ENCODE peak calls at places on chromosomes 5 and 9, in seven cellular contexts. V is mesothelial cell of epicardium, Y is Calu3, X is hepatocyte, D is neural crest cell, U is PC-3, L is type B pancreatic cell. R is an unnamed sample.

GRCh38 chr9:89236955-89237573 is 58.4 kb upstream of the SHC3 start:
- DNase-seq in V (no peak), Y (no peak), X (no peak), D (no peak), U (no peak), L (no peak), R (no peak)

GRCh38 chr5:179415291-179416060 is 70.2 kb upstream of the ADAMTS2 start:
- DNase-seq in V (peak), Y (no peak), X (no peak), D (no peak), U (no peak), L (no peak), R (no peak)

GRCh38 chr5:176899946-176900782 is 1.0 kb upstream of the HK3 start:
- DNase-seq in V (no peak), Y (no peak), X (no peak), D (no peak), U (no peak), L (no peak), R (no peak)

GRCh38 chr9:19464764-19465570 is 56.2 kb downstream of the ACER2 start:
- DNase-seq in V (peak), Y (peak), X (peak), D (peak), U (peak), L (peak), R (peak)

GRCh38 chr5:111070272-111071134 is 1.0 kb upstream of the TSLP start:
- DNase-seq in V (peak), Y (no peak), X (peak), D (peak), U (no peak), L (no peak), R (no peak)

GRCh38 chr9:127166651-127167524 is 44.5 kb upstream of the ANGPTL2 start:
- DNase-seq in V (no peak), Y (no peak), X (no peak), D (no peak), U (peak), L (no peak), R (no peak)

GRCh38 chr9:109068764-109069163 is 51.0 kb downstream of the TMEM245 start:
- DNase-seq in V (no peak), Y (no peak), X (no peak), D (no peak), U (no peak), L (no peak), R (no peak)

GRCh38 chr9:126420643-126421564 is 94.3 kb downstream of the MVB12B start:
- DNase-seq in V (no peak), Y (peak), X (no peak), D (no peak), U (peak), L (no peak), R (no peak)

GRCh38 chr5:53170748-53171349 is 61.3 kb upstream of the MOCS2 start:
- DNase-seq in V (no peak), Y (peak), X (peak), D (peak), U (peak), L (no peak), R (no peak)

GRCh38 chr5:154087260-154087659 is 48.5 kb downstream of the MFAP3 start:
- DNase-seq in V (no peak), Y (no peak), X (no peak), D (no peak), U (no peak), L (no peak), R (no peak)

GRCh38 chr5:137220523-137220927 is 278.6 kb downstream of the SPOCK1 start:
- DNase-seq in V (no peak), Y (peak), X (peak), D (no peak), U (peak), L (no peak), R (peak)

GRCh38 chr9:133141833-133142594 is 21.0 kb upstream of the RALGDS start:
- DNase-seq in V (no peak), Y (no peak), X (no peak), D (no peak), U (no peak), L (no peak), R (no peak)

GRCh38 chr9:71748280-71748743 is 20.0 kb downstream of the CEMIP2 start:
- DNase-seq in V (no peak), Y (no peak), X (no peak), D (no peak), U (peak), L (no peak), R (peak)

GRCh38 chr9:95204710-95205109 is 112.8 kb downstream of the FANCC start:
- DNase-seq in V (no peak), Y (no peak), X (no peak), D (no peak), U (no peak), L (no peak), R (no peak)

GRCh38 chr5:177086918-177087706 is 397 bp downstream of the FGFR4 start:
- DNase-seq in V (peak), Y (peak), X (peak), D (peak), U (peak), L (peak), R (no peak)

GRCh38 chr5:141051526-141051876 is 327 bp downstream of the PCDHB1 start:
- DNase-seq in V (no peak), Y (no peak), X (peak), D (peak), U (peak), L (no peak), R (no peak)

GRCh38 chr5:2752059-2752874 is 790 bp upstream of the IRX2 start:
- DNase-seq in V (peak), Y (no peak), X (peak), D (no peak), U (peak), L (no peak), R (no peak)

GRCh38 chr5:56175465-56175864 is 57.7 kb downstream of the ANKRD55 start:
- DNase-seq in V (no peak), Y (peak), X (peak), D (no peak), U (peak), L (no peak), R (peak)

GRCh38 chr5:116824751-116825438 is 250.3 kb upstream of the SEMA6A start:
- DNase-seq in V (no peak), Y (no peak), X (no peak), D (no peak), U (no peak), L (no peak), R (no peak)

GRCh38 chr5:90174236-90174635 is 235.3 kb downstream of the CETN3 start:
- DNase-seq in V (no peak), Y (no peak), X (no peak), D (no peak), U (no peak), L (no peak), R (no peak)

GRCh38 chr9:131385296-131385695 is 8.6 kb upstream of the PRRC2B start:
- DNase-seq in V (no peak), Y (no peak), X (no peak), D (no peak), U (no peak), L (no peak), R (no peak)

GRCh38 chr9:131390990-131391389 is 2.9 kb upstream of the PRRC2B start:
- DNase-seq in V (no peak), Y (no peak), X (no peak), D (no peak), U (no peak), L (no peak), R (no peak)

GRCh38 chr9:131387394-131387793 is 6.5 kb upstream of the PRRC2B start:
- DNase-seq in V (no peak), Y (no peak), X (no peak), D (no peak), U (no peak), L (no peak), R (no peak)

GRCh38 chr9:131382850-131383729 is 10.8 kb upstream of the PRRC2B start:
- DNase-seq in V (no peak), Y (no peak), X (peak), D (no peak), U (peak), L (no peak), R (peak)

DNA sequence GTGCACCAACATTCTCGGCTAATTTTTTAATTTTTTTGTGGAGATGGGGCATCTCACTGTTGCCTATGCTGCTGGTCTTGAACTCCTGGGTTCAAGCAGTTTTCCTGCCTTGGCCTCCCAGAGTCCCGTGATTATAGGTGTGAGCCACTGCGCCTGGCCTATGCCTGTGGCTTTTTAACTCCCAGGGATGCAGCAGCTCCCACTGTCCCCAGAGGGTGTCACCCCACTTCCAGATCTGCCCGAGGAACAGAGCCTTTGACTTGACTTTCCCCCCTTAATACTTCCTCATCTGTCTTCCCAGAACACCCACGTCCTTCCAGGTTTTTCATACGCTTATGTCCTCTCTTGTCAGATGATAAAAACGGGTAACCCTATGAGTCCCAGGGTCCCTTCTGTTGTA is 7.6 kb upstream of the PRRC2B start:
- DNase-seq in V (no peak), Y (no peak), X (no peak), D (no peak), U (no peak), L (no peak), R (no peak)
- TF ChIP-seq CTCF in V (no peak), Y (no peak), X (no peak), D (no peak), U (no peak), L (no peak), R (no peak)

GRCh38 chr9:77811832-77812231 is 163.7 kb upstream of the GNA14 start:
- DNase-seq in V (no peak), Y (no peak), X (no peak), D (no peak), U (no peak), L (no peak), R (no peak)
- TF ChIP-seq CTCF in V (no peak), Y (no peak), X (no peak), D (no peak), U (no peak), L (no peak), R (no peak)

GRCh38 chr5:175444905-175445456 is 999 bp upstream of the DRD1 start:
- DNase-seq in V (no peak), Y (no peak), X (no peak), D (no peak), U (no peak), L (no peak), R (no peak)
- TF ChIP-seq CTCF in V (peak), Y (no peak), X (no peak), D (no peak), U (no peak), L (peak), R (no peak)

DNA sequence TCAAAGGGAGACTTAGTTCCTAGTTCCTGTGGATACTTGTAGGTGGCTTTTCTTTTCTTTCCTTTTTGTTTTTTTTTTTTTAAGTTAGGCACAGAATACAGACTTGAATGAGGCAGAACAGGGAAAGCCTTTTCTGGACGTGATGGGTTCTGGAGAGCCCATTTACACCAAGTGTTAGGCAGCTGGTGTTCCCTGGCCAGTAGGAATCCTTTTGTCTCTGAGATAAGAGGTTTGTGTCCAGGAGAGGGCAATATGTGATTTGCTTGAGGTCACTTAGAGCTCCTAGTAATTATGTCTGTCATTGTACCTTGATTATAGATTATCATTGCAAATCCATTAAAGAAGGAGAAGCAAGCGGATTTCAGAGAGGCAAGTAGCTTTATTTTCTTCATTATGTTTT is 9.1 kb downstream of the MEGF10 start:
- DNase-seq in V (no peak), Y (no peak), X (no peak), D (no peak), U (no peak), L (no peak), R (no peak)
- TF ChIP-seq CTCF in V (no peak), Y (no peak), X (no peak), D (no peak), U (no peak), L (no peak), R (no peak)